ENCODE peak calls at places on chromosomes 4 and X, in seven cellular contexts. M, K, Y, W, B, N and L are unnamed samples.
A peak's percentile ranks its signal among the peaks of the same experiment; 100 is the strongest.

GRCh38 chrX:38558681-38559080 is 2.7 kb upstream of the TSPAN7 start:
- DNase-seq in M (no peak), K (no peak), Y (no peak), W (peak; percentile 3), B (no peak), N (no peak), L (no peak)

GRCh38 chr4:71476240-71476639 is 137.4 kb downstream of the SLC4A4 start:
- DNase-seq in M (no peak), K (peak; percentile 36), Y (no peak), W (no peak), B (no peak), N (no peak), L (no peak)

GRCh38 chrX:107716045-107716684 is 59.4 kb downstream of the TSC22D3 start:
- DNase-seq in M (peak; percentile 76), K (peak; percentile 21), Y (peak; percentile 26), W (no peak), B (no peak), N (no peak), L (peak; percentile 85)

GRCh38 chrX:31251336-31251735 is 179.5 kb upstream of the FTHL17 start:
- DNase-seq in M (no peak), K (peak; percentile 48), Y (no peak), W (no peak), B (no peak), N (no peak), L (no peak)

GRCh38 chr4:103099691-103100392 is at the start of gene BDH2:
- DNase-seq in M (peak; percentile 35), K (peak; percentile 97), Y (peak; percentile 83), W (peak; percentile 97), B (peak; percentile 96), N (peak; percentile 27), L (peak; percentile 96)

GRCh38 chrX:15050395-15050794 is 177.2 kb downstream of the MOSPD2 start:
- DNase-seq in M (no peak), K (no peak), Y (no peak), W (no peak), B (no peak), N (no peak), L (no peak)

GRCh38 chrX:23727206-23727605 is 15.9 kb downstream of the ACOT9 start:
- DNase-seq in M (no peak), K (no peak), Y (no peak), W (no peak), B (no peak), N (no peak), L (no peak)

GRCh38 chr4:17646693-17647092 is 32.3 kb downstream of the MED28 start:
- DNase-seq in M (no peak), K (no peak), Y (no peak), W (no peak), B (no peak), N (no peak), L (no peak)

GRCh38 chr4:499563-499962 is 553 bp downstream of the PIGG start:
- DNase-seq in M (no peak), K (no peak), Y (no peak), W (peak; percentile 3), B (no peak), N (no peak), L (no peak)

GRCh38 chr4:134862116-134862515 is 660.5 kb upstream of the PABPC4L start:
- DNase-seq in M (no peak), K (peak; percentile 1), Y (no peak), W (no peak), B (no peak), N (no peak), L (no peak)

GRCh38 chr4:46254788-46255187 is 130.9 kb upstream of the GABRG1 start:
- DNase-seq in M (no peak), K (peak; percentile 38), Y (no peak), W (peak; percentile 29), B (no peak), N (no peak), L (peak; percentile 10)

GRCh38 chr4:115229873-115230272 is 116.5 kb upstream of the NDST4 start:
- DNase-seq in M (no peak), K (no peak), Y (no peak), W (no peak), B (no peak), N (no peak), L (no peak)
- H3K4me1 ChIP-seq in M (no peaks in the 10 kb centered on the region), K (no peaks in the 10 kb centered on the region), Y (peaks cover 5% of the 10 kb centered on the region), W (no peaks in the 10 kb centered on the region), B (no peaks in the 10 kb centered on the region), N (peaks cover 16% of the 10 kb centered on the region), L (no peaks in the 10 kb centered on the region)

DNA sequence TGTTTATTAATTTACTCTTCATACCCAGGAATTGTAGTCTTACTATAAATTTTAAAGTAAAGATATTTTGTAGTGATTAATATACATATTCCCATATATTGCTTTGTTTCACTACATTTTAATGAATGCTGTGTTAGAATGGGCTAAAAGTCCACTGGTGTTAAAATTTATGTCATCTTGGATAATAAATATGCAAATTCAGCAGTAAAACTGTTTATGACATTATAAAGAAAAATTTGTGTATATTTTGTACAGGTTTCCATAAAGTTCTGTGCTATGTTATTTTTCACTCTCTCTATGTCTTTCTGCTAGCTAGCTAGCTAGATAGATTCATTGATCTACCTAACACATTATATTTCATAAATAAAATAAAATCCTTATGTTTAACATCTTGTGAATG is 1071.2 kb downstream of the FAT4 start:
- DNase-seq in M (no peak), K (no peak), Y (no peak), W (no peak), B (no peak), N (no peak), L (no peak)
- H3K18ac ChIP-seq in M (no peak overlapping the region), K (no peak overlapping the region), Y (no peak overlapping the region), W (no peak overlapping the region), B (no peak overlapping the region), N (no peak overlapping the region), L (no peak overlapping the region)

DNA sequence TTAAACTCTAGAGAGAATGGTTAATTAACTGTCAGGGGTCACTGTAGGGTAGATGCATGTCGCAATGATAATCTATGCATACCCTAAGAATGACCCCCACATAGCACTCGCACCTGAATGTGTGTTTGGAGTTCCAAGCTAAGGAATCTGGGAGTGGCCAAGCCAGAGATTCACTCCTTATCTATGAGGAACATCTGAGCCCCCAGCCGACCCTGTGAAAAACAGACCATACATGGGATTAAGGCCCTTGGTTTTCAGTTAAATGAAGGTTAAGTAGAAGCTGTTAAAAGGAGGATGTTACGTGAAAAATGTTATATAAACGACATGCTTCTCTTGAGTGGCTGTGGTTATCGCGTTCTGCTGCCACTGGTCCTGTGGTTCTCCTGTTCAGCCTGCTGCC is 147.2 kb downstream of the RELL1 start:
- DNase-seq in M (no peak), K (no peak), Y (no peak), W (no peak), B (peak; percentile 21), N (no peak), L (peak; percentile 81)
- H4K8ac ChIP-seq in M (no peak overlapping the region), K (no peak overlapping the region), Y (no peak overlapping the region), W (no peak overlapping the region), B (no peak overlapping the region), N (no peak overlapping the region), L (no peak overlapping the region)

GRCh38 chr4:7968262-7968896 is 28.7 kb upstream of the AFAP1 start:
- DNase-seq in M (no peak), K (no peak), Y (no peak), W (no peak), B (no peak), N (no peak), L (no peak)

GRCh38 chr4:7967501-7968261 is 28.0 kb upstream of the AFAP1 start:
- DNase-seq in M (no peak), K (peak; percentile 54), Y (no peak), W (peak; percentile 67), B (no peak), N (no peak), L (no peak)

GRCh38 chr4:7964890-7965662 is 25.4 kb upstream of the AFAP1 start:
- DNase-seq in M (peak; percentile 64), K (peak; percentile 71), Y (no peak), W (peak; percentile 57), B (peak; percentile 92), N (no peak), L (peak; percentile 46)

GRCh38 chr4:7966281-7967062 is 26.8 kb upstream of the AFAP1 start:
- DNase-seq in M (no peak), K (no peak), Y (no peak), W (no peak), B (no peak), N (no peak), L (no peak)

DNA sequence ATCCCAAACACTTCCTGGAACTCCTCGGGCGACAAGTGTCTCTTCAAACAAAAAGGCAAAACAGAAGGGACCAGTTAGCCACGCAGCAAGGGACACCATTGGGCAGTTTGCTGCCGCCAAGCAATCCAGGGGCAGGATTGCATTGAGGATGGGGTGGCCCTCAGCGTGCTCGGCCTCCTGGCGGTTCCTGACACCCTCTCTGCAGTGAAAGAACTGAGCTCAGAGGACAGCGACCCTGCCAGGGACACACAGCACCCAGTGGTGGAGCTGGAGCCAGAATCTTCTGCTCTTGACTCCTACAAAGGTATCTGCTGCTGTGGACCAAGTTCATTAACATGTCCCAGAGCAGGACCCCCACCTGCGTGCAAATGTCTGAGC is 27.4 kb upstream of the AFAP1 start:
- DNase-seq in M (no peak), K (no peak), Y (no peak), W (no peak), B (no peak), N (no peak), L (no peak)
- H3K4me1 ChIP-seq in M (no peaks in the 10 kb centered on the region), K (peaks cover 27% of the 10 kb centered on the region), Y (peaks cover 7% of the 10 kb centered on the region), W (peaks cover 45% of the 10 kb centered on the region), B (peaks cover 27% of the 10 kb centered on the region), N (peaks cover 13% of the 10 kb centered on the region), L (peaks cover 13% of the 10 kb centered on the region)

GRCh38 chrX:78106651-78106986 is 2.6 kb downstream of the PGK1 start:
- DNase-seq in M (no peak), K (no peak), Y (no peak), W (no peak), B (no peak), N (no peak), L (no peak)
- H3K18ac ChIP-seq in M (no peak overlapping the region), K (no peak overlapping the region), Y (no peak overlapping the region), W (no peak overlapping the region), B (no peak overlapping the region), N (no peak overlapping the region), L (no peak overlapping the region)

GRCh38 chr4:52903273-52903672 is 41.2 kb downstream of the RASL11B start:
- DNase-seq in M (no peak), K (no peak), Y (no peak), W (no peak), B (peak; percentile 25), N (no peak), L (no peak)
- H4K8ac ChIP-seq in M (no peak overlapping the region), K (no peak overlapping the region), Y (no peak overlapping the region), W (peak overlapping the region; percentile 4), B (no peak overlapping the region), N (no peak overlapping the region), L (no peak overlapping the region)

DNA sequence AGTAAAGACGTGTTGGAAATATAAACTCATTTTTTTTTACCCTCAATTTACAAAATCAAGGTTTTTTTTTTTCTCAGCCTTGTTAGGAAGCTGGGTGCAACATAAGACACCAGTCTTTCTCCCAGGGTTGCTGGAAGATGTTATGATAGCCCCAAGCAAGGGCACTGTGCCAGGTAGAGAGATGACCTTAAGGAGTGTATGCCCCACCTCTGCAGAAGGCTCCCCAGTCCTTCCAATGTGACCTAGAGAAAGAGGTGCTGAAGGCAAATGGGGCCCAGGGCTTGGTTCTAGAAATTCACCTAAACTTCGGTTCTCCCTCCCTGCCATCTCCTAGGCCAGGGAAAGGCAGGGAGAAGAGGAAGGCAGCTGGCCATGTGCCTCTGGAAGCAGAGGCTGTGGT is 48.1 kb downstream of the SEL1L3 start:
- DNase-seq in M (no peak), K (no peak), Y (no peak), W (no peak), B (no peak), N (no peak), L (no peak)
- H3K4me1 ChIP-seq in M (peaks cover 2% of the 10 kb centered on the region), K (peaks cover 37% of the 10 kb centered on the region), Y (peaks cover 9% of the 10 kb centered on the region), W (peaks cover 27% of the 10 kb centered on the region), B (peaks cover 6% of the 10 kb centered on the region), N (peaks cover 10% of the 10 kb centered on the region), L (peaks cover 2% of the 10 kb centered on the region)

GRCh38 chrX:47047989-47048388 is 30.3 kb upstream of the RGN start:
- DNase-seq in M (no peak), K (peak; percentile 35), Y (no peak), W (peak; percentile 0), B (no peak), N (no peak), L (peak; percentile 87)
- H3K18ac ChIP-seq in M (no peak overlapping the region), K (no peak overlapping the region), Y (no peak overlapping the region), W (no peak overlapping the region), B (no peak overlapping the region), N (no peak overlapping the region), L (no peak overlapping the region)